ENCODE peak calls at places on chromosome 13, in ten cellular contexts. M, J, Z, O, B, P, I, E, Q and X are unnamed samples.

GRCh38 chr13:42832341-42833153 is 51.2 kb downstream of the FAM216B start:
- DNase-seq in M (peak; percentile 92), J (no peak), Z (no peak), P (peak; percentile 96), B (peak; percentile 84), I (no peak), O (peak; percentile 29), E (peak; percentile 94), Q (no peak), X (no peak)

GRCh38 chr13:65768545-65768944 is 1461.6 kb downstream of the PCDH9 start:
- DNase-seq in B (no peak), M (no peak), Q (no peak), E (no peak), P (no peak), J (no peak), Z (no peak), O (no peak), I (no peak), X (no peak)

GRCh38 chr13:39602614-39603366 is at the start of gene LHFPL6:
- DNase-seq in Z (peak; percentile 92), M (peak; percentile 64), E (peak; percentile 77), I (peak; percentile 91), O (peak; percentile 73), J (peak; percentile 78), B (peak; percentile 84), P (peak; percentile 77), Q (peak; percentile 30), X (peak; percentile 60)

GRCh38 chr13:45325806-45326205 is 15.2 kb downstream of the TPT1 start:
- DNase-seq in J (no peak), E (peak; percentile 97), Z (peak; percentile 65), P (peak; percentile 87), M (peak; percentile 93), I (peak; percentile 77), O (no peak), Q (no peak), B (peak; percentile 87), X (no peak)

GRCh38 chr13:40193290-40194203 is 472.9 kb downstream of the FOXO1 start:
- DNase-seq in M (no peak), B (no peak), P (no peak), I (peak; percentile 35), O (no peak), Q (no peak), J (no peak), Z (no peak), E (no peak), X (no peak)

GRCh38 chr13:20151612-20152011 is 9.2 kb downstream of the GJA3 start:
- DNase-seq in Q (no peak), I (no peak), O (no peak), E (no peak), M (no peak), J (no peak), P (no peak), B (no peak), Z (no peak), X (no peak)

GRCh38 chr13:28718186-28718537 is 608 bp downstream of the SLC46A3 start:
- DNase-seq in E (peak; percentile 12), B (no peak), I (no peak), Z (no peak), Q (no peak), P (no peak), O (no peak), J (no peak), M (peak; percentile 11), X (no peak)

GRCh38 chr13:100398360-100398759 is 190.2 kb downstream of the GGACT start:
- DNase-seq in P (no peak), Q (no peak), M (no peak), B (no peak), O (no peak), I (no peak), E (no peak), Z (no peak), J (no peak), X (no peak)

GRCh38 chr13:104949840-104950805 is 1585.3 kb downstream of the EFNB2 start:
- DNase-seq in P (no peak), I (no peak), Z (no peak), Q (no peak), E (no peak), O (no peak), J (no peak), B (no peak), M (no peak), X (no peak)

GRCh38 chr13:44620057-44620456 is 43.9 kb upstream of the TSC22D1 start:
- DNase-seq in Z (no peak), I (no peak), E (peak; percentile 45), O (no peak), M (peak; percentile 75), P (peak; percentile 5), B (peak; percentile 58), J (no peak), Q (no peak), X (no peak)

DNA sequence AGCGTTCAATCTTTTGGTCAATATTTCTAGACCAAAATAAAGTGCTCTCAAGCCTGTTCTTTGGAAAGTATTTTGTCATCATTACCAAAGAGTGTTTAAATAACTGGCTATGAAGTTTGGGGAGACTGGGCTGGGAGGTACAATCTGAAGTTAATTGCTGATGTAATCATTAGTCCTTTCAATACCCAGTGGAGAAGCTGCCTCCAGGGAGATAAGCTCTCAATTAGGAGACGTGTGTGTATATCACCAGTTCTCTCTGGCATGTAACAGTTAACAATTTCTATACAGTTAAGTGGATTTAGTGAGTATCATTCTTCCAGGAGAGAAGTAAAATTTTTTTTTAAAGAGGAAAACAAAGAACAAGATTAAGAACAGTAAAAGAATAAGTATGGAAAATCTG is 1.4 kb downstream of the COL4A1 start:
- DNase-seq in I (no peak), E (no peak), Z (no peak), Q (no peak), O (no peak), M (no peak), P (no peak), B (no peak), J (no peak), X (no peak)
- H3K4me3 ChIP-seq in I (peak overlapping the region; percentile 93), E (peak overlapping the region; percentile 84), Z (peak overlapping the region; percentile 83), Q (no peak overlapping the region), O (peak overlapping the region; percentile 77), M (no peak overlapping the region), P (peak overlapping the region; percentile 98), B (peak overlapping the region; percentile 73), J (peak overlapping the region; percentile 50), X (no peak overlapping the region)

GRCh38 chr13:110645750-110646149 is 30.4 kb downstream of the NAXD start:
- DNase-seq in P (no peak), E (no peak), O (no peak), J (no peak), M (no peak), B (no peak), Z (no peak), I (no peak), Q (no peak), X (no peak)
- H3K36me3 ChIP-seq in P (peaks cover 16% of the 10 kb centered on the region), E (peaks cover 51% of the 10 kb centered on the region), O (peaks cover 79% of the 10 kb centered on the region), J (peaks cover 4% of the 10 kb centered on the region), M (peaks cover 23% of the 10 kb centered on the region), B (peaks cover 18% of the 10 kb centered on the region), Z (peaks cover 47% of the 10 kb centered on the region), I (peaks cover 33% of the 10 kb centered on the region), Q (peaks cover 18% of the 10 kb centered on the region), X (peaks cover 30% of the 10 kb centered on the region)

DNA sequence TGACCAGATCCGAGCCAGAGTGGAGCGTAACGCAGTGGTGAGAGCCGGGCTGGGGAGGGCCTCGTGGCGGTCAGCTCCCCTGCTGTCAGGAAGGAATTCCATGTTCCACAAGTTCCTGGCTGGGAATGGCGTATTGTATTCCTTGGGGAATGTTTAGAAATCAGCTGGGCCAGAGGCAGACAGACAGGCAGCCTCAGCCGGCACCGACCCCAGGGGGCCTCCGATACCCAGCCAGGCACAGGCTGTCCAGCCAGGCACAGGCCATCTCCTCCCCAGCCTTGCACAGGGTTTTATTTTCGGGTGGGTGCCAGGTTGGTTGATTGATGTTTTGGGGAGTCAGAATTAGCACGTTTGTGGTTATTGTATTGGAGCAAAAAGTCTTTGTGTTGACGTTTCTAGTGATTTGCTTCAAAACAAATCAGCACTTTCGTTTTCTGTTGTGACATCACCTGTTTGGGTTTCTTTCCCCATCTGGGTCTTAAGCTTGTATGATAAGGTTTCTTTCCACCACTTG is 126.6 kb upstream of the MCF2L start:
- DNase-seq in Z (peak; percentile 58), M (no peak), B (no peak), E (no peak), I (peak; percentile 56), Q (no peak), O (no peak), J (no peak), P (peak; percentile 61), X (no peak)
- H3K4me3 ChIP-seq in Z (peak overlapping the region; percentile 32), M (no peak overlapping the region), B (no peak overlapping the region), E (no peak overlapping the region), I (peak overlapping the region; percentile 5), Q (no peak overlapping the region), O (no peak overlapping the region), J (no peak overlapping the region), P (no peak overlapping the region), X (no peak overlapping the region)

GRCh38 chr13:107331359-107331758 is 763.4 kb upstream of the ARGLU1 start:
- DNase-seq in Q (no peak), Z (no peak), P (no peak), J (no peak), I (no peak), O (no peak), M (no peak), B (no peak), E (no peak), X (no peak)
- H3K36me3 ChIP-seq in Q (no peaks in the 10 kb centered on the region), Z (no peaks in the 10 kb centered on the region), P (no peaks in the 10 kb centered on the region), J (no peaks in the 10 kb centered on the region), I (no peaks in the 10 kb centered on the region), O (no peaks in the 10 kb centered on the region), M (no peaks in the 10 kb centered on the region), B (no peaks in the 10 kb centered on the region), E (no peaks in the 10 kb centered on the region), X (no peaks in the 10 kb centered on the region)

GRCh38 chr13:26664942-26665341 is 95.6 kb downstream of the GPR12 start:
- DNase-seq in Q (no peak), O (no peak), I (no peak), B (no peak), P (no peak), J (no peak), E (no peak), M (no peak), Z (no peak), X (no peak)
- H3K4me3 ChIP-seq in Q (no peak overlapping the region), O (no peak overlapping the region), I (no peak overlapping the region), B (no peak overlapping the region), P (no peak overlapping the region), J (no peak overlapping the region), E (no peak overlapping the region), M (no peak overlapping the region), Z (no peak overlapping the region), X (no peak overlapping the region)

DNA sequence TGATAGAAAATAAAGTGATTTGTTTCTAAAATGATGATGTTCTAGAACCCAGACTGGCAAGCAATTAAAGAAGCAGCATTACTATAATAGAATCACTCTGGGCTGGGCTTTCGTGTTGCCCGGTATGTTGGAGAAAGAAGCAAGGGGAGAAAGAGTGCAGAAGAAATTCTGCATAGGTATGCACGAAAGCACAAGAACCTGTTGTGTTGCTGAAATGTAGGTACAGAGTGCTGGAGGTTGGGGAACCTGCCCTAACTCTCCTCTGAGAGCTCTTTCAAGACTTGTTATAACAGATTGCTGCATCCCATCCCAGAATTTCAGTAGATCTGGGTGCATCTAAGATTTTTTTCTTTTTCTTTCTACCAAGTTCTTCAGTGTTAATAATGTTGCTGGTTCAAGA is 95.7 kb upstream of the DACH1 start:
- DNase-seq in O (no peak), B (no peak), M (no peak), Z (no peak), Q (no peak), I (no peak), P (no peak), E (no peak), J (no peak), X (no peak)
- H3K36me3 ChIP-seq in O (no peaks in the 10 kb centered on the region), B (no peaks in the 10 kb centered on the region), M (no peaks in the 10 kb centered on the region), Z (no peaks in the 10 kb centered on the region), Q (no peaks in the 10 kb centered on the region), I (no peaks in the 10 kb centered on the region), P (no peaks in the 10 kb centered on the region), E (no peaks in the 10 kb centered on the region), J (no peaks in the 10 kb centered on the region), X (no peaks in the 10 kb centered on the region)